ENCODE peak calls at places on chromosome 7, in eight cellular contexts. K, A, R, X, V, B, J and W are unnamed samples.

GRCh38 chr7:11170160-11170559 is 196.5 kb downstream of the PHF14 start:
- DNase-seq in K (no peak), A (no peak), R (no peak), X (no peak), V (no peak), B (no peak), J (no peak), W (no peak)

GRCh38 chr7:21023841-21024502 is 237.3 kb upstream of the SP8 start:
- DNase-seq in K (peak; percentile 18), A (no peak), R (no peak), X (no peak), V (no peak), B (no peak), J (no peak), W (no peak)

GRCh38 chr7:124267154-124267553 is 234.3 kb upstream of the TMEM229A start:
- DNase-seq in K (no peak), A (no peak), R (no peak), X (no peak), V (no peak), B (no peak), J (no peak), W (no peak)

GRCh38 chr7:127813991-127814556 is 162.1 kb downstream of the SND1 start:
- DNase-seq in K (no peak), A (peak; percentile 57), R (no peak), X (no peak), V (no peak), B (no peak), J (no peak), W (no peak)

GRCh38 chr7:115722302-115722701 is 308.3 kb downstream of the TFEC start:
- DNase-seq in K (no peak), A (no peak), R (no peak), X (no peak), V (no peak), B (no peak), J (no peak), W (no peak)

GRCh38 chr7:112714917-112715316 is 75.3 kb downstream of the TMEM168 start:
- DNase-seq in K (no peak), A (no peak), R (no peak), X (no peak), V (no peak), B (no peak), J (no peak), W (no peak)

GRCh38 chr7:1505731-1506550 is 1.8 kb upstream of the INTS1 start:
- DNase-seq in K (no peak), A (no peak), R (peak; percentile 58), X (no peak), V (no peak), B (no peak), J (no peak), W (no peak)

GRCh38 chr7:93544686-93545085 is 29.8 kb downstream of the CALCR start:
- DNase-seq in K (no peak), A (no peak), R (no peak), X (no peak), V (no peak), B (no peak), J (no peak), W (no peak)

GRCh38 chr7:133275008-133275407 is 22.1 kb downstream of the EXOC4 start:
- DNase-seq in K (peak; percentile 27), A (no peak), R (no peak), X (no peak), V (no peak), B (no peak), J (no peak), W (no peak)

GRCh38 chr7:44565795-44566559 is 7.7 kb downstream of the DDX56 start:
- DNase-seq in K (no peak), A (no peak), R (no peak), X (no peak), V (no peak), B (no peak), J (no peak), W (no peak)

GRCh38 chr7:81788241-81788640 is 18.4 kb upstream of the HGF start:
- DNase-seq in K (no peak), A (no peak), R (no peak), X (no peak), V (no peak), B (no peak), J (no peak), W (no peak)

GRCh38 chr7:124263232-124263827 is 230.5 kb upstream of the TMEM229A start:
- DNase-seq in K (peak; percentile 23), A (no peak), R (no peak), X (no peak), V (peak; percentile 1), B (no peak), J (no peak), W (no peak)

GRCh38 chr7:71507665-71508064 is 375.7 kb downstream of the GALNT17 start:
- DNase-seq in K (peak; percentile 69), A (no peak), R (no peak), X (no peak), V (no peak), B (no peak), J (no peak), W (no peak)

GRCh38 chr7:113796557-113796956 is 122.3 kb downstream of the PPP1R3A start:
- DNase-seq in K (no peak), A (peak; percentile 92), R (no peak), X (no peak), V (peak; percentile 61), B (peak; percentile 86), J (no peak), W (no peak)

GRCh38 chr7:83547526-83547925 is 101.4 kb downstream of the SEMA3E start:
- DNase-seq in K (no peak), A (peak; percentile 99), R (no peak), X (no peak), V (peak; percentile 94), B (peak; percentile 6), J (no peak), W (no peak)

GRCh38 chr7:936131-937054 is 18.1 kb downstream of the ADAP1 start:
- DNase-seq in K (no peak), A (peak; percentile 48), R (no peak), X (no peak), V (peak; percentile 30), B (no peak), J (no peak), W (peak; percentile 61)

GRCh38 chr7:46525876-46526275 is 604.8 kb upstream of the IGFBP3 start:
- DNase-seq in K (no peak), A (peak; percentile 49), R (no peak), X (no peak), V (no peak), B (no peak), J (no peak), W (no peak)

GRCh38 chr7:157979631-157980340 is 607.8 kb downstream of the PTPRN2 start:
- DNase-seq in K (peak; percentile 57), A (no peak), R (no peak), X (peak; percentile 66), V (no peak), B (no peak), J (no peak), W (no peak)

GRCh38 chr7:108094933-108095710 is 35.0 kb downstream of the LAMB4 start:
- DNase-seq in K (no peak), A (peak; percentile 96), R (peak; percentile 59), X (no peak), V (peak; percentile 95), B (peak; percentile 95), J (no peak), W (peak; percentile 86)

GRCh38 chr7:47327698-47328391 is 254.1 kb downstream of the TNS3 start:
- DNase-seq in K (peak; percentile 93), A (peak; percentile 89), R (peak; percentile 90), X (peak; percentile 94), V (peak; percentile 81), B (peak; percentile 85), J (peak; percentile 79), W (peak; percentile 83)

DNA sequence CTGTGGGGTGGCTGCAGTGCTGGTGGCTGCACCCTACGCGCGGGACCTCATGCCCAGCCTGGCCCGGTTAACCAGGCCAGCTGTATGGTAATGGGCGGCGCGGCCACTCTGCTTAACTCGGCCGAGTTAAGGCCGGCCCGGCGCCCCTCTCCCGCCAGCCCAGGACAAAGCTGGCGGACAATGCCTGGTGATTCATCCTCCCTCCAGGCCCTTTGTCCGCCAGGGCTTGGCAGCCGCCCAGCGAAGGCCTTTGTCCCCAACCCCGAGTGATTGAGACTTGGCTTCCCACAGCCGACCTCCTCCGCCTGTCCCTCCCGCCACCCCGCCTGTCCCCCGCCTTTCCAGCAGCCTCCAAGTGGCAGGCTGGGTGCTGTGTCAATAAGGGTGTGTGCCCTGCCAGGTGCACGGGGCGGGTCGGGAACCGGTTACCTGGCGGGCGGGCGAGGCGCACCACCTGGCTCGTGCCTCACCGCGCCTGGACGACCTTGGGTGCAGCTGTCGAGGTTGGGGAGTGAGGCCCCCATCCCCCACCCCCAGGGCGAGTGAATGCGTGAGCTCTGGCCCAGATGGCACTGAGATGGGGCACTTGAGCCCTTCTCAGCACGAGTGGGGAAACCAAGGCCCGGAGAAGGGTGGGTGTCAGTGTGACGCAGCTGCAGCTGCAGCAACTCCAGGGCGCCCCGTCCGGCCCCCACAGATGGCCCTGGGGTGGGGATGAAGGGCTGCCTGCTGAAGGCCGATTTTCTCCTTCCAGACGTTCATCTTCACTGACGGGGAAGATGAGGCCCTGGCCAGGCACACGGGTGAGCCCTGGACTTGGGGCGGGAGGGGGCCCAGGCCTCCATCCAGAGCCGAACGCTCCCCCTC is 4.6 kb downstream of the LFNG start:
- DNase-seq in K (peak; percentile 98), A (peak; percentile 81), R (peak; percentile 95), X (peak; percentile 96), V (peak; percentile 26), B (no peak), J (no peak), W (no peak)
- H3K4me3 ChIP-seq in K (peak overlapping the region; percentile 74), A (no peak overlapping the region), R (peak overlapping the region; percentile 27), X (no peak overlapping the region), V (no peak overlapping the region), B (no peak overlapping the region), J (no peak overlapping the region), W (peak overlapping the region; percentile 64)

DNA sequence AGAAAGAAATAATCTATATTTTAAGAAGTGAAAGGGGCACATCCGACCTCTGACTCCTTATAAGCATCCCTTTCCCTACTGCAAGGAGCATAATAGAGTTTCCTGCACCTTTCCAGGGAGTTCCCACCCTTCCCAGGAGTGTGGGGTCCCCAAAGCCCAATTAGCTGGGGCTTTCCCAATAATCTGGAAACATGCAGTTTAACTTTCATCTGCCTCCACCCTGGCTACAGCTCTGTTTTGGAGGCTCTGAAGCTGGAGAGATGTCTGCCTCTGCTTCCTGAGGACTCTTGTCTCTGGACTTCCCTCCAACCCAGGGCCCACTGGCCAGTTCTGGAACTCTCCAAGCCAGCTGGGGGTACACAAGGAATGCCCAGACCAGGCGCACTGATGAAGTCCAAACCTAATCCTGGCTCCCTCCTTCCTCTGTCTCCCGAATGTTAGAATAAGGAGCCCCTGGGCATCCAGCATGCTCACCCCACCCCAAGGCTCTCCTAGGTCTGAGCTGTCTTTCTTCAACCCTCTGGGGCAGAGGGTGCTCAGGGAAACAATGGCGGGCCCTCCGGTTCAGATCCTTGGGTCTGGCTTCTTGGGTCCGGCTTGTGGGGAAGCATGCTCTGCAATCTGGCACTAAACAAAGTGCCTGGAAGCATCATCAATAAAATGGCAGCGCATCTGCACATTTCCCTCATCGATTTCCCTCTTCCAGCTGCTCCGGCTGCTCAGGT is 13.4 kb downstream of the HOXA4 start:
- DNase-seq in K (no peak), A (peak; percentile 32), R (no peak), X (no peak), V (peak; percentile 24), B (no peak), J (no peak), W (no peak)
- H3K4me3 ChIP-seq in K (no peak overlapping the region), A (peak overlapping the region; percentile 92), R (peak overlapping the region; percentile 44), X (no peak overlapping the region), V (peak overlapping the region; percentile 72), B (no peak overlapping the region), J (no peak overlapping the region), W (no peak overlapping the region)

GRCh38 chr7:151168022-151168786 is 710 bp upstream of the GBX1 start:
- DNase-seq in K (peak; percentile 78), A (no peak), R (no peak), X (no peak), V (no peak), B (no peak), J (no peak), W (no peak)
- H3K4me3 ChIP-seq in K (peak overlapping the region; percentile 64), A (peak overlapping the region; percentile 4), R (peak overlapping the region; percentile 61), X (peak overlapping the region; percentile 15), V (no peak overlapping the region), B (peak overlapping the region; percentile 1), J (peak overlapping the region; percentile 22), W (peak overlapping the region; percentile 58)

GRCh38 chr7:75889223-75889825 is 10.5 kb downstream of the RHBDD2 start:
- DNase-seq in K (no peak), A (no peak), R (peak; percentile 73), X (no peak), V (no peak), B (no peak), J (no peak), W (no peak)
- H3K4me3 ChIP-seq in K (no peak overlapping the region), A (no peak overlapping the region), R (no peak overlapping the region), X (no peak overlapping the region), V (no peak overlapping the region), B (no peak overlapping the region), J (no peak overlapping the region), W (no peak overlapping the region)